ENCODE peak calls at places on chromosomes 1 and 21, in five cellular contexts. One of them, this sample, is unnamed.
A peak's percentile ranks its signal among the peaks of the same experiment; 100 is the strongest.

GRCh38 chr1:223486366-223486765 is 93.2 kb downstream of the CCDC185 start:
- DNase-seq in fibroblast of lung: no peak
- DNase-seq in stimulated activated CD4-positive, alpha-beta T cell treated with anti-CD3 and anti-CD28 coated beads, TNF-alpha, amount 100 ng/mL, for 48 hours: no peak
- DNase-seq in left cardiac atrium: no peak
- DNase-seq in left ventricle myocardium inferior: no peak
- DNase-seq in this sample: no peak

GRCh38 chr1:200207711-200208126 is 180.2 kb downstream of the NR5A2 start:
- DNase-seq in fibroblast of lung: peak; percentile 49
- DNase-seq in stimulated activated CD4-positive, alpha-beta T cell treated with anti-CD3 and anti-CD28 coated beads, TNF-alpha, amount 100 ng/mL, for 48 hours: no peak
- DNase-seq in left cardiac atrium: no peak
- DNase-seq in left ventricle myocardium inferior: no peak
- DNase-seq in this sample: no peak

GRCh38 chr1:44652445-44653106 is 21.7 kb downstream of the TMEM53 start:
- DNase-seq in fibroblast of lung: peak; percentile 59
- DNase-seq in stimulated activated CD4-positive, alpha-beta T cell treated with anti-CD3 and anti-CD28 coated beads, TNF-alpha, amount 100 ng/mL, for 48 hours: peak; percentile 58
- DNase-seq in left cardiac atrium: peak; percentile 76
- DNase-seq in left ventricle myocardium inferior: peak; percentile 73
- DNase-seq in this sample: peak; percentile 83

GRCh38 chr1:8816831-8817412 is 518 bp downstream of the RERE start:
- DNase-seq in fibroblast of lung: no peak
- DNase-seq in stimulated activated CD4-positive, alpha-beta T cell treated with anti-CD3 and anti-CD28 coated beads, TNF-alpha, amount 100 ng/mL, for 48 hours: peak; percentile 3
- DNase-seq in left cardiac atrium: peak; percentile 29
- DNase-seq in left ventricle myocardium inferior: peak; percentile 23
- DNase-seq in this sample: peak; percentile 31

GRCh38 chr1:229114781-229115417 is 156.0 kb upstream of the RAB4A start:
- DNase-seq in fibroblast of lung: peak; percentile 38
- DNase-seq in stimulated activated CD4-positive, alpha-beta T cell treated with anti-CD3 and anti-CD28 coated beads, TNF-alpha, amount 100 ng/mL, for 48 hours: no peak
- DNase-seq in left cardiac atrium: no peak
- DNase-seq in left ventricle myocardium inferior: no peak
- DNase-seq in this sample: no peak

GRCh38 chr1:206829875-206830274 is 35.5 kb upstream of the IL20 start:
- DNase-seq in fibroblast of lung: no peak
- DNase-seq in stimulated activated CD4-positive, alpha-beta T cell treated with anti-CD3 and anti-CD28 coated beads, TNF-alpha, amount 100 ng/mL, for 48 hours: no peak
- DNase-seq in left cardiac atrium: no peak
- DNase-seq in left ventricle myocardium inferior: no peak
- DNase-seq in this sample: no peak

GRCh38 chr1:29549001-29549400 is 312.7 kb downstream of the PTPRU start:
- DNase-seq in fibroblast of lung: no peak
- DNase-seq in stimulated activated CD4-positive, alpha-beta T cell treated with anti-CD3 and anti-CD28 coated beads, TNF-alpha, amount 100 ng/mL, for 48 hours: no peak
- DNase-seq in left cardiac atrium: no peak
- DNase-seq in left ventricle myocardium inferior: no peak
- DNase-seq in this sample: no peak

GRCh38 chr1:205518616-205519540 is 14.4 kb downstream of the CDK18 start:
- DNase-seq in fibroblast of lung: no peak
- DNase-seq in stimulated activated CD4-positive, alpha-beta T cell treated with anti-CD3 and anti-CD28 coated beads, TNF-alpha, amount 100 ng/mL, for 48 hours: no peak
- DNase-seq in left cardiac atrium: no peak
- DNase-seq in left ventricle myocardium inferior: no peak
- DNase-seq in this sample: peak; percentile 47

GRCh38 chr1:4944911-4945310 is 290.5 kb downstream of the AJAP1 start:
- DNase-seq in fibroblast of lung: no peak
- DNase-seq in stimulated activated CD4-positive, alpha-beta T cell treated with anti-CD3 and anti-CD28 coated beads, TNF-alpha, amount 100 ng/mL, for 48 hours: no peak
- DNase-seq in left cardiac atrium: no peak
- DNase-seq in left ventricle myocardium inferior: no peak
- DNase-seq in this sample: no peak

GRCh38 chr1:182869241-182869666 is 30.1 kb downstream of the DHX9 start:
- DNase-seq in fibroblast of lung: no peak
- DNase-seq in stimulated activated CD4-positive, alpha-beta T cell treated with anti-CD3 and anti-CD28 coated beads, TNF-alpha, amount 100 ng/mL, for 48 hours: no peak
- DNase-seq in left cardiac atrium: no peak
- DNase-seq in left ventricle myocardium inferior: no peak
- DNase-seq in this sample: no peak

GRCh38 chr1:54709547-54710292 is 5.9 kb upstream of the TTC4 start:
- DNase-seq in fibroblast of lung: no peak
- DNase-seq in stimulated activated CD4-positive, alpha-beta T cell treated with anti-CD3 and anti-CD28 coated beads, TNF-alpha, amount 100 ng/mL, for 48 hours: no peak
- DNase-seq in left cardiac atrium: no peak
- DNase-seq in left ventricle myocardium inferior: no peak
- DNase-seq in this sample: no peak

GRCh38 chr1:31765041-31765467 is 914 bp upstream of the ADGRB2 start:
- DNase-seq in fibroblast of lung: no peak
- DNase-seq in stimulated activated CD4-positive, alpha-beta T cell treated with anti-CD3 and anti-CD28 coated beads, TNF-alpha, amount 100 ng/mL, for 48 hours: no peak
- DNase-seq in left cardiac atrium: no peak
- DNase-seq in left ventricle myocardium inferior: no peak
- DNase-seq in this sample: no peak

GRCh38 chr1:88736633-88737248 is 52.7 kb downstream of the PKN2 start:
- DNase-seq in fibroblast of lung: peak; percentile 63
- DNase-seq in stimulated activated CD4-positive, alpha-beta T cell treated with anti-CD3 and anti-CD28 coated beads, TNF-alpha, amount 100 ng/mL, for 48 hours: no peak
- DNase-seq in left cardiac atrium: no peak
- DNase-seq in left ventricle myocardium inferior: no peak
- DNase-seq in this sample: peak; percentile 21

GRCh38 chr21:14545906-14546480 is at the start of gene SAMSN1:
- DNase-seq in fibroblast of lung: no peak
- DNase-seq in stimulated activated CD4-positive, alpha-beta T cell treated with anti-CD3 and anti-CD28 coated beads, TNF-alpha, amount 100 ng/mL, for 48 hours: no peak
- DNase-seq in left cardiac atrium: peak; percentile 24
- DNase-seq in left ventricle myocardium inferior: no peak
- DNase-seq in this sample: no peak

GRCh38 chr1:115666702-115667101 is 24.9 kb downstream of the VANGL1 start:
- DNase-seq in fibroblast of lung: no peak
- DNase-seq in stimulated activated CD4-positive, alpha-beta T cell treated with anti-CD3 and anti-CD28 coated beads, TNF-alpha, amount 100 ng/mL, for 48 hours: no peak
- DNase-seq in left cardiac atrium: peak; percentile 37
- DNase-seq in left ventricle myocardium inferior: peak; percentile 71
- DNase-seq in this sample: peak; percentile 61

GRCh38 chr1:66182551-66183178 is 351.3 kb upstream of the SGIP1 start:
- DNase-seq in fibroblast of lung: peak; percentile 64
- DNase-seq in stimulated activated CD4-positive, alpha-beta T cell treated with anti-CD3 and anti-CD28 coated beads, TNF-alpha, amount 100 ng/mL, for 48 hours: peak; percentile 18
- DNase-seq in left cardiac atrium: no peak
- DNase-seq in left ventricle myocardium inferior: no peak
- DNase-seq in this sample: peak; percentile 90

GRCh38 chr1:233738396-233738795 is 124.5 kb downstream of the KCNK1 start:
- DNase-seq in fibroblast of lung: no peak
- DNase-seq in stimulated activated CD4-positive, alpha-beta T cell treated with anti-CD3 and anti-CD28 coated beads, TNF-alpha, amount 100 ng/mL, for 48 hours: no peak
- DNase-seq in left cardiac atrium: no peak
- DNase-seq in left ventricle myocardium inferior: no peak
- DNase-seq in this sample: no peak

GRCh38 chr1:226578946-226579639 is 30.5 kb downstream of the STUM start:
- DNase-seq in fibroblast of lung: no peak
- DNase-seq in stimulated activated CD4-positive, alpha-beta T cell treated with anti-CD3 and anti-CD28 coated beads, TNF-alpha, amount 100 ng/mL, for 48 hours: no peak
- DNase-seq in left cardiac atrium: no peak
- DNase-seq in left ventricle myocardium inferior: no peak
- DNase-seq in this sample: no peak

GRCh38 chr1:43582162-43582566 is 51.5 kb downstream of the PTPRF start:
- DNase-seq in fibroblast of lung: peak; percentile 88
- DNase-seq in stimulated activated CD4-positive, alpha-beta T cell treated with anti-CD3 and anti-CD28 coated beads, TNF-alpha, amount 100 ng/mL, for 48 hours: peak; percentile 6
- DNase-seq in left cardiac atrium: peak; percentile 29
- DNase-seq in left ventricle myocardium inferior: no peak
- DNase-seq in this sample: peak; percentile 95

GRCh38 chr21:46116846-46117585 is 19.1 kb downstream of the COL6A2 start:
- DNase-seq in fibroblast of lung: peak; percentile 81
- DNase-seq in stimulated activated CD4-positive, alpha-beta T cell treated with anti-CD3 and anti-CD28 coated beads, TNF-alpha, amount 100 ng/mL, for 48 hours: no peak
- DNase-seq in left cardiac atrium: peak; percentile 18
- DNase-seq in left ventricle myocardium inferior: peak; percentile 10
- DNase-seq in this sample: peak; percentile 67

GRCh38 chr1:147669475-147670318 is 627 bp downstream of the ACP6 start:
- DNase-seq in fibroblast of lung: peak; percentile 45
- DNase-seq in stimulated activated CD4-positive, alpha-beta T cell treated with anti-CD3 and anti-CD28 coated beads, TNF-alpha, amount 100 ng/mL, for 48 hours: no peak
- DNase-seq in left cardiac atrium: peak; percentile 38
- DNase-seq in left ventricle myocardium inferior: peak; percentile 26
- DNase-seq in this sample: peak; percentile 44

GRCh38 chr1:180926164-180926981 is 13.7 kb downstream of the KIAA1614 start:
- DNase-seq in fibroblast of lung: peak; percentile 66
- DNase-seq in stimulated activated CD4-positive, alpha-beta T cell treated with anti-CD3 and anti-CD28 coated beads, TNF-alpha, amount 100 ng/mL, for 48 hours: no peak
- DNase-seq in left cardiac atrium: peak; percentile 69
- DNase-seq in left ventricle myocardium inferior: peak; percentile 77
- DNase-seq in this sample: peak; percentile 93

GRCh38 chr1:71464016-71464415 is 383.2 kb upstream of the ZRANB2 start:
- DNase-seq in fibroblast of lung: peak; percentile 9
- DNase-seq in stimulated activated CD4-positive, alpha-beta T cell treated with anti-CD3 and anti-CD28 coated beads, TNF-alpha, amount 100 ng/mL, for 48 hours: no peak
- DNase-seq in left cardiac atrium: no peak
- DNase-seq in left ventricle myocardium inferior: no peak
- DNase-seq in this sample: no peak

GRCh38 chr1:115762792-115763191 is 5.7 kb downstream of the CASQ2 start:
- DNase-seq in fibroblast of lung: no peak
- DNase-seq in stimulated activated CD4-positive, alpha-beta T cell treated with anti-CD3 and anti-CD28 coated beads, TNF-alpha, amount 100 ng/mL, for 48 hours: no peak
- DNase-seq in left cardiac atrium: no peak
- DNase-seq in left ventricle myocardium inferior: no peak
- DNase-seq in this sample: peak; percentile 45

GRCh38 chr21:45525153-45525909 is 16.9 kb downstream of the SLC19A1 start:
- DNase-seq in fibroblast of lung: no peak
- DNase-seq in stimulated activated CD4-positive, alpha-beta T cell treated with anti-CD3 and anti-CD28 coated beads, TNF-alpha, amount 100 ng/mL, for 48 hours: no peak
- DNase-seq in left cardiac atrium: peak; percentile 61
- DNase-seq in left ventricle myocardium inferior: peak; percentile 79
- DNase-seq in this sample: no peak

This sample was measured in myocyte.